ENCODE peak calls at places on chromosome 14, in nine cellular contexts. Z is cardiac muscle cell, D is foreskin fibroblast, S is endothelial cell of umbilical vein, P is IMR-90, V is endothelial cell, K is Calu3, I is tibial artery, U is GM10248. E is an unnamed sample.

GRCh38 chr14:100654814-100655795 is 67.9 kb upstream of the BEGAIN start:
- DNase-seq in Z (no peak), D (no peak), S (no peak), P (no peak), V (peak), K (peak), I (no peak), U (peak), E (no peak)

GRCh38 chr14:23123419-23123818 is 4.4 kb upstream of the CEBPE start:
- DNase-seq in Z (peak), D (peak), S (no peak), P (no peak), V (no peak), K (peak), I (peak), U (no peak), E (peak)

GRCh38 chr14:75428230-75429104 is 645 bp downstream of the JDP2 start:
- DNase-seq in Z (peak), D (peak), S (no peak), P (no peak), V (peak), K (peak), I (peak), U (peak), E (peak)

GRCh38 chr14:99728231-99728920 is 44.3 kb downstream of the CYP46A1 start:
- DNase-seq in Z (no peak), D (no peak), S (no peak), P (no peak), V (no peak), K (no peak), I (peak), U (no peak), E (peak)

GRCh38 chr14:69313176-69313575 is 53.2 kb downstream of the GALNT16 start:
- DNase-seq in Z (no peak), D (no peak), S (no peak), P (no peak), V (no peak), K (no peak), I (peak), U (no peak), E (peak)

GRCh38 chr14:103143535-103143934 is 20.3 kb downstream of the TNFAIP2 start:
- DNase-seq in Z (peak), D (peak), S (no peak), P (peak), V (no peak), K (no peak), I (no peak), U (no peak), E (no peak)

GRCh38 chr14:74302160-74302628 is 540 bp downstream of the ABCD4 start:
- DNase-seq in Z (peak), D (peak), S (peak), P (peak), V (no peak), K (peak), I (no peak), U (peak), E (no peak)

GRCh38 chr14:52299692-52300278 is 14.3 kb upstream of the PTGER2 start:
- DNase-seq in Z (peak), D (peak), S (peak), P (peak), V (no peak), K (no peak), I (no peak), U (peak), E (no peak)

GRCh38 chr14:73913256-73913655 is 26.6 kb downstream of the ZNF410 start:
- DNase-seq in Z (peak), D (no peak), S (no peak), P (peak), V (no peak), K (no peak), I (no peak), U (no peak), E (no peak)

GRCh38 chr14:71103662-71104484 is 196.6 kb downstream of the PCNX1 start:
- DNase-seq in Z (peak), D (peak), S (peak), P (peak), V (peak), K (peak), I (no peak), U (peak), E (no peak)

GRCh38 chr14:65600742-65601141 is 188.2 kb downstream of the FUT8 start:
- DNase-seq in Z (peak), D (no peak), S (no peak), P (no peak), V (no peak), K (no peak), I (no peak), U (no peak), E (no peak)

GRCh38 chr14:69002069-69002468 is 23.0 kb upstream of the ACTN1 start:
- DNase-seq in Z (no peak), D (peak), S (no peak), P (no peak), V (peak), K (peak), I (no peak), U (no peak), E (no peak)

GRCh38 chr14:104938436-104938835 is 13.8 kb downstream of the PLD4 start:
- DNase-seq in Z (no peak), D (no peak), S (no peak), P (no peak), V (no peak), K (no peak), I (no peak), U (no peak), E (no peak)

GRCh38 chr14:68047910-68048309 is 228.3 kb downstream of the RAD51B start:
- DNase-seq in Z (peak), D (peak), S (no peak), P (peak), V (no peak), K (no peak), I (no peak), U (no peak), E (no peak)

GRCh38 chr14:47917344-47917954 is 242.0 kb upstream of the MDGA2 start:
- DNase-seq in Z (peak), D (peak), S (peak), P (peak), V (peak), K (peak), I (no peak), U (no peak), E (no peak)

GRCh38 chr14:104694991-104695659 is 5.7 kb downstream of the INF2 start:
- DNase-seq in Z (no peak), D (no peak), S (no peak), P (no peak), V (peak), K (no peak), I (no peak), U (no peak), E (no peak)

GRCh38 chr14:53890611-53891091 is 66.0 kb downstream of the BMP4 start:
- DNase-seq in Z (no peak), D (peak), S (peak), P (peak), V (no peak), K (no peak), I (no peak), U (no peak), E (no peak)

GRCh38 chr14:28297559-28297958 is 469.0 kb upstream of the FOXG1 start:
- DNase-seq in Z (peak), D (peak), S (no peak), P (no peak), V (no peak), K (no peak), I (no peak), U (no peak), E (no peak)

GRCh38 chr14:101082436-101083384 is 179.2 kb upstream of the RTL1 start:
- DNase-seq in Z (no peak), D (no peak), S (no peak), P (no peak), V (no peak), K (no peak), I (no peak), U (no peak), E (peak)

GRCh38 chr14:56118611-56119181 is 485 bp downstream of the PELI2 start:
- DNase-seq in Z (peak), D (no peak), S (peak), P (no peak), V (peak), K (peak), I (peak), U (peak), E (peak)

GRCh38 chr14:89417469-89418225 is 614 bp upstream of the FOXN3 start:
- DNase-seq in Z (peak), D (peak), S (peak), P (peak), V (peak), K (peak), I (peak), U (peak), E (peak)
- TF ChIP-seq CTCF in Z (peak), D (peak), S (peak), P (peak), V (peak), K (no peak), I (peak), U (peak), E (peak)

GRCh38 chr14:92457018-92457565 is 56.5 kb upstream of the RIN3 start:
- DNase-seq in Z (no peak), D (no peak), S (no peak), P (no peak), V (no peak), K (no peak), I (no peak), U (no peak), E (no peak)
- TF ChIP-seq CTCF in Z (no peak), D (no peak), S (no peak), P (no peak), V (no peak), K (no peak), I (no peak), U (no peak), E (no peak)

DNA sequence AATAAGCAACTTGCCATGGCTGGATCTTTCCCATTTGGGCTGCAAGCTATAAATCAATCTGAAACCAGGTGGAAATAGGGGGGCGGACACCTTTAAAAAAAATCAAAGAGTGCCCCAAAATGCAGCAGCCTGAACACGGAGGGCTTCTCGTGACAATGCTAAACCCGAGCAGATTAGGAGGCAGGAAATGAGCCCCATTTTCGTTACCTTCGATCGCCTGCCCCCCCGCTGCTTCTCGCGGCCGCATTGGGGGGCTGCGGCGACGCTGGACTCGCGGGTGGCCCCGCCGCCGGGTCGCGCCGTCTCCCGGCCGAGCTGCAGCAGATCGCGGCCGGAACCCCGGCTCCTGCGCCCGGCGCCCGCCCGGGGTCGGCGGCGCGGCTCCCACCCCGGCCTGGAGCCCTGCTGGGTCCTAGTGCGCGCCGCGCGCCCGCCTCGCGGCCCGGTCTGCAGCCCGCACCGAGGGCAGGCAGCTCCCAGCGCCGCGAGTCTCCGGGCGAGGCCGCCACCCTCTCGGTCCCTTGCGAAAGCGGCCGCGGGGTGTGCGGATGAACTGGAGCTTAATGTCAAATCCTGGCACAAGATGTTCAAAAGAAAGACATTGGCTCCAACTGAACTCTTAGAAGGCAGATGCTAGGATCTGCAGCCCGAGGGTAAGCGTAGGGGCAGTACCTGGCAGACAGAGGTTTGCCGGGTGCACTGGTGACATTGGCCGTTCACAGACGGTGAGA is 202.0 kb upstream of the FOXN3 start:
- DNase-seq in Z (peak), D (peak), S (peak), P (peak), V (peak), K (peak), I (peak), U (peak), E (peak)
- TF ChIP-seq CTCF in Z (no peak), D (no peak), S (no peak), P (peak), V (no peak), K (no peak), I (no peak), U (no peak), E (no peak)

GRCh38 chr14:93861846-93862641 is 65.1 kb upstream of the FAM181A start:
- DNase-seq in Z (no peak), D (no peak), S (no peak), P (no peak), V (no peak), K (no peak), I (no peak), U (no peak), E (no peak)

GRCh38 chr14:93857081-93857480 is 68.8 kb upstream of the PRIMA1 start:
- DNase-seq in Z (no peak), D (no peak), S (no peak), P (no peak), V (no peak), K (no peak), I (no peak), U (no peak), E (no peak)

GRCh38 chr14:93858896-93859295 is 68.2 kb upstream of the FAM181A start:
- DNase-seq in Z (no peak), D (no peak), S (no peak), P (no peak), V (no peak), K (no peak), I (no peak), U (no peak), E (no peak)

GRCh38 chr14:93857500-93857899 is 69.2 kb upstream of the PRIMA1 start:
- DNase-seq in Z (no peak), D (no peak), S (no peak), P (no peak), V (no peak), K (no peak), I (no peak), U (no peak), E (no peak)

DNA sequence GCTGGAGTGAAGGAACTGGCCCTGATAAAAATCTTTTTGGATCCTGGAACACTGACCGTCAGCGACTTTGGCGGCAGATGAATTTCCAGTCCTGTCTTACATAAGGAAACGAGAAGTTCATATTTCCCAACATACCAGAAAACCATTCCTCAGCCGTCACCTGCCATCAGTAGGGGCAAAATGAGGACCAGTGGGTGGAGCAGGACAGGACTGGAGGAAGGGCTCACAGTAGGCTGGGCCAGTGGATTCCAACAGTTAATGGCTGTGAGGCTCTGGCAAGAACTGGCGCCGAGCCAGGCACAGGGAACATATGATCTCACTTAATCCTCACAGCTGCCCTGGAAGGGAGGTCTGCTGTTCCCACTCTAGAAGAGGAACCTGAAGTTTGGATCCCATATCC is 67.2 kb upstream of the FAM181A start:
- DNase-seq in Z (no peak), D (no peak), S (no peak), P (no peak), V (no peak), K (no peak), I (no peak), U (no peak), E (no peak)
- TF ChIP-seq CTCF in Z (no peak), D (no peak), S (no peak), P (no peak), V (no peak), K (no peak), I (no peak), U (no peak), E (no peak)

DNA sequence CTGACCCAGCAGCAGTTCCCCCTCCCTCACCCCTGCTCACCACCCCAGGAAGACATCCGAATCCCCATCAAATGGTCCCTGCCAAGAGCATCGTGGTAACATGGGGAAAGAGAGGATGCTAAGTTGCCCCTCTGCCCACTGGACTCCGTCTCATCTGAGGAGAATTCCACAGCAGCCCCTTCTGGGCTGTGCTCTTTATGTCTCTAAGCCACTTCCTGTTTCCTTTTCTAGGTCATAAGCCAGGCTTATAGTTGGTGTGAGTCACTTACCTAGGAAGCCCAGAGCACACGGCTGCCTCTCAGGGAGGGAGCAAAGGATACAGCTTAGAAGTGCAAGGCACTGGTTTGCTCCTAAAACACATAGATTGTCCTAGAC is 76.0 kb downstream of the VCPKMT start:
- DNase-seq in Z (peak), D (peak), S (peak), P (peak), V (no peak), K (peak), I (no peak), U (peak), E (no peak)
- TF ChIP-seq CTCF in Z (no peak), D (no peak), S (no peak), P (no peak), V (no peak), K (no peak), I (no peak), U (no peak), E (no peak)

GRCh38 chr14:32428149-32428548 is 99.1 kb downstream of the AKAP6 start:
- DNase-seq in Z (no peak), D (no peak), S (no peak), P (peak), V (no peak), K (no peak), I (no peak), U (no peak), E (no peak)
- TF ChIP-seq CTCF in Z (no peak), D (no peak), S (no peak), P (no peak), V (no peak), K (no peak), I (no peak), U (no peak), E (no peak)

DNA sequence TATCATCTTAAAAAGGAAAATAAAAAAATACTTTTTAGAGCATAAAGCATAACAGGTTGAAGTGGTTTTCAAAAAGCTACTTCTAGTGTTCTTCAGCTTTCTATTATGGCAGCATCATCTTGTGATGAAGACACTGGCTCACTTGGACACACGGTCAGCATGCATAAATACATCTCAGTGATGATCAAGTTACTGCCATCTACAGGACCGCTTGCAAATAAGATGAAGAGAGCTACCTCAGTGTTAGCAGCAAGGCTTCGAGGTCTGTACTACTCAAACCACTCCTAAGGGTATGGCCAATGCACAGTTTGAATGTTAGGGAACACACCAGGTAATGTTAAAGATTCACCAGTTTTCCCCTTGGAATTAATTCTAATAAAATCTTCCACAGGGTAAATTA is 58.8 kb downstream of the GALC start:
- DNase-seq in Z (peak), D (no peak), S (no peak), P (peak), V (no peak), K (no peak), I (no peak), U (no peak), E (no peak)
- TF ChIP-seq CTCF in Z (no peak), D (no peak), S (no peak), P (no peak), V (no peak), K (no peak), I (no peak), U (no peak), E (no peak)

E was measured in upper lobe of right lung.